ENCODE peak calls at places on chromosomes 11 and 22, in ten cellular contexts. O is cardiac fibroblast; X is stomach; Z is hepatocyte; S is IMR-90; H is AG10803; T is foreskin fibroblast; N is heart left ventricle; L is CD4-positive, alpha-beta T cell; E is activated CD8-positive, alpha-beta T cell treated with anti-CD3 and anti-CD28 coated beads for 36 hours. R is an unnamed sample.

GRCh38 chr11:106152013-106152412 is 74.6 kb downstream of the AASDHPPT start:
- DNase-seq in O (peak), X (peak), Z (no peak), S (peak), H (peak), T (peak), N (no peak), L (no peak), E (no peak), R (no peak)

GRCh38 chr11:1742371-1742770 is 8.0 kb downstream of the IFITM10 start:
- DNase-seq in O (no peak), X (no peak), Z (no peak), S (no peak), H (no peak), T (no peak), N (no peak), L (no peak), E (no peak), R (no peak)

GRCh38 chr22:47192651-47193437 is 430.4 kb downstream of the TBC1D22A start:
- DNase-seq in O (no peak), X (peak), Z (no peak), S (no peak), H (no peak), T (no peak), N (peak), L (no peak), E (peak), R (no peak)

GRCh38 chr11:1589996-1590395 is 4.9 kb upstream of the KRTAP5-1 start:
- DNase-seq in O (no peak), X (no peak), Z (no peak), S (no peak), H (no peak), T (no peak), N (no peak), L (no peak), E (no peak), R (no peak)

GRCh38 chr11:15883349-15883961 is 472.9 kb downstream of the SOX6 start:
- DNase-seq in O (peak), X (no peak), Z (no peak), S (peak), H (no peak), T (no peak), N (no peak), L (no peak), E (no peak), R (no peak)

GRCh38 chr11:67376873-67377808 is 3.7 kb upstream of the CLCF1 start:
- DNase-seq in O (no peak), X (no peak), Z (no peak), S (no peak), H (no peak), T (no peak), N (no peak), L (no peak), E (no peak), R (no peak)

GRCh38 chr11:88383446-88383845 is 45.9 kb upstream of the CTSC start:
- DNase-seq in O (no peak), X (no peak), Z (no peak), S (no peak), H (no peak), T (no peak), N (no peak), L (no peak), E (no peak), R (no peak)

GRCh38 chr11:71995726-71996291 is 2.9 kb upstream of the IL18BP start:
- DNase-seq in O (no peak), X (no peak), Z (no peak), S (no peak), H (no peak), T (no peak), N (no peak), L (no peak), E (no peak), R (no peak)

GRCh38 chr22:49538006-49538405 is 289.7 kb downstream of the BRD1 start:
- DNase-seq in O (no peak), X (no peak), Z (no peak), S (no peak), H (no peak), T (no peak), N (no peak), L (no peak), E (no peak), R (no peak)

GRCh38 chr11:60265373-60266214 is 14.9 kb upstream of the MS4A4A start:
- DNase-seq in O (peak), X (no peak), Z (peak), S (peak), H (peak), T (peak), N (no peak), L (no peak), E (peak), R (peak)

GRCh38 chr22:38751422-38752346 is 4.1 kb downstream of the SUN2 start:
- DNase-seq in O (no peak), X (peak), Z (no peak), S (no peak), H (no peak), T (no peak), N (peak), L (peak), E (peak), R (no peak)

GRCh38 chr11:1336836-1337646 is 27.6 kb upstream of the TOLLIP start:
- DNase-seq in O (no peak), X (no peak), Z (peak), S (no peak), H (no peak), T (peak), N (no peak), L (peak), E (peak), R (peak)

GRCh38 chr11:62169448-62169847 is 20.6 kb upstream of the SCGB1D1 start:
- DNase-seq in O (no peak), X (no peak), Z (no peak), S (no peak), H (no peak), T (peak), N (no peak), L (no peak), E (no peak), R (no peak)

GRCh38 chr11:61701298-61701993 is 21.3 kb downstream of the DAGLA start:
- DNase-seq in O (no peak), X (no peak), Z (no peak), S (peak), H (no peak), T (peak), N (no peak), L (no peak), E (peak), R (peak)

GRCh38 chr11:77188323-77188911 is 60.4 kb downstream of the MYO7A start:
- DNase-seq in O (peak), X (peak), Z (peak), S (peak), H (peak), T (peak), N (peak), L (peak), E (peak), R (peak)
- TF ChIP-seq CTCF in O (peak), X (peak), Z (peak), S (peak), H (peak), T (peak), N (peak), L (peak), E (peak), R (peak)

GRCh38 chr22:19909350-19910179 is 32.0 kb upstream of the COMT start:
- DNase-seq in O (peak), X (peak), Z (peak), S (peak), H (peak), T (peak), N (peak), L (peak), E (peak), R (peak)
- TF ChIP-seq CTCF in O (peak), X (peak), Z (peak), S (peak), H (peak), T (peak), N (peak), L (peak), E (peak), R (peak)

GRCh38 chr22:44331881-44332714 is 19.3 kb upstream of the SHISAL1 start:
- DNase-seq in O (peak), X (no peak), Z (peak), S (peak), H (peak), T (peak), N (no peak), L (no peak), E (no peak), R (peak)
- TF ChIP-seq CTCF in O (no peak), X (peak), Z (peak), S (peak), H (no peak), T (no peak), N (no peak), L (no peak), E (no peak), R (no peak)

DNA sequence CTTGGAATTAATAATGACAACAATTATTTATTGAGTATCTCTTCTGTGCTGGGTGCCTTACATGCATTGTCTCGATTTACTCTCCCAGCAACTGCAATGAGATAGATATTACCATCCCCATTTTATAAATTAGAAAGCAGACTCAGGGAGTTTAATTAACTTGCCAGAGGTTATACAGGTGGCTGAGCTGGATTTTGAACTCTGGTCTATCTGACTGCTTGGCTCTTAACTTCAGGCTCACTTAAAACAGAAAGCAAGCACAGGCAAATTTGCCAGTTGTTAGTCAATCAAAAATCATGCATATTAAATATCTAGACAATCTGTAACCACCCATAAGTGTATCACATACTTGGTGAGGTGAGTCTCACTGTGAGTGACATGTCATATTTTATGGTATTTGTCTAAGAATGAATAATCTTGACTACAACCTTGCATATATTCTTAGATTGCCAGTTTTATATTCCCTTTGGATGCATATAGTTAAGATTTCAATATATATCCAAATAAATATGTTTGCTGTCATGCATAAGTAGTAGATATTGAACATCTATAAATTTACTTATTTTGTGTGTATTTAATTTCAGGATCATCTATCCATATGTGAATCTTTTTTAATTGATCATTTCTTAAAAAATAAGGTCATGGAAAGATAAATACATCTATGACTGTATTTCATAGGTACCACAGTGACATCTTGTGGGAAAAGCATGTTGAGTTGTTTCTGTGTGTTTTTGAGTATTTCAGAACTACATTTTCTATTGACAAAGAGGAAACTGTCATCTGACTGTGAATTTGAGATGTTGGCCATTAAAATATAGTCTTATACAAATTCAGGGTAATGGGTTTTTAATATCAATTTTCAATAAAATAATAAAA is 112.0 kb upstream of the ARHGAP42 start:
- DNase-seq in O (peak), X (no peak), Z (no peak), S (peak), H (peak), T (peak), N (no peak), L (no peak), E (no peak), R (no peak)
- TF ChIP-seq CTCF in O (peak), X (no peak), Z (peak), S (peak), H (peak), T (peak), N (peak), L (no peak), E (no peak), R (peak)

DNA sequence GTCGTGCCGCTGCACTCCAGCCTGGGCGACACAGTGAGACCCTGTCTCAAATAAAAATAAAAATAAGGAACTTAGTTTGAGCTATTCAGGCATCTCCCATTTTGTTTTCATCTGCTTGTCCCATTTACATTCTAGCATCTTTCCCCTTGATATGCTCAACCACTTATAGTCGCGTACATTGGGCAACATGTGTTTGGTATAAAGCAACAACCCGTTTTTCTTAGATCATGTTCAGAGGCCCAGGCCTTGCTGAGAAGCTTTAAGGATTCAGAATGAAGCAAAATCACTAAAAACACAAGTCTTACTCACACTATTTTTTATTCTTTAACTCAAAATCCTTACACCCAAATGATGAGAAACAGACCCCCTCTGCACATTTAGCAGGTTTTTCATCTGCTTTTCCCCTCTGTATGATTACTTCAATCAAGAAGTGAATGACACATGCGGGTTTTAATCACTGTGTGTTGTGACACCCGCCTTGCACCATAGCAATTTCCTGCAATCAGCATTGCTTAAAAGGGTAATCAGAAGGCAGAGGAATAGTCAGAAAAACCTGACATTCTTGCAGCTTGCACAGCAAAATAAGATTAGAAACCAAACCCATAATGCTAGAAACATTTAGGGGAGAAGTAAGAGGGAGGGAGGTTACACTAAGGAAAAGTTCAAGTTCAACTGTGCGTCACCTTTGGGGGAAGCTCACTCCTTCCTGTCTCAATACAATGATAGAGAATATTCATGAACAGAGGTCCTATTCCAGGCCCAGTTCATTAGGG is 25.9 kb downstream of the ALG9 start:
- DNase-seq in O (no peak), X (no peak), Z (no peak), S (no peak), H (peak), T (peak), N (no peak), L (no peak), E (no peak), R (no peak)
- TF ChIP-seq CTCF in O (no peak), X (no peak), Z (no peak), S (no peak), H (no peak), T (no peak), N (no peak), L (no peak), E (no peak), R (no peak)